ENCODE peak calls at places on chromosomes 7 and 10, in nine cellular contexts. D is HCT116, X is H9, N is A549, V is hepatocyte, K is neuronal stem cell, Q is fibroblast of lung, B is astrocyte, O is neural progenitor cell. M is an unnamed sample.

GRCh38 chr7:76428149-76428823 is 3.5 kb downstream of the ZP3 start:
- DNase-seq in D (no peak), X (no peak), N (no peak), V (no peak), K (no peak), Q (no peak), B (no peak), O (no peak), M (no peak)

GRCh38 chr10:59271160-59271559 is 91.2 kb downstream of the FAM13C start:
- DNase-seq in D (no peak), X (no peak), N (no peak), V (no peak), K (no peak), Q (no peak), B (no peak), O (peak), M (no peak)

GRCh38 chr10:103510791-103511757 is 17.6 kb downstream of the NEURL1 start:
- DNase-seq in D (no peak), X (peak), N (no peak), V (no peak), K (no peak), Q (no peak), B (no peak), O (no peak), M (no peak)

GRCh38 chr10:5632430-5632829 is 34.0 kb downstream of the ASB13 start:
- DNase-seq in D (no peak), X (no peak), N (peak), V (peak), K (no peak), Q (no peak), B (peak), O (no peak), M (no peak)

GRCh38 chr10:21732067-21732772 is 198.2 kb downstream of the MLLT10 start:
- DNase-seq in D (peak), X (peak), N (peak), V (peak), K (peak), Q (peak), B (peak), O (peak), M (no peak)

GRCh38 chr7:44150966-44151678 is 10.0 kb upstream of the MYL7 start:
- DNase-seq in D (no peak), X (peak), N (no peak), V (no peak), K (no peak), Q (no peak), B (no peak), O (no peak), M (no peak)

GRCh38 chr7:410395-410910 is 109.2 kb downstream of the PDGFA start:
- DNase-seq in D (no peak), X (no peak), N (no peak), V (no peak), K (no peak), Q (no peak), B (no peak), O (no peak), M (no peak)

GRCh38 chr7:90383422-90383821 is 19.8 kb upstream of the CLDN12 start:
- DNase-seq in D (no peak), X (no peak), N (no peak), V (no peak), K (no peak), Q (peak), B (peak), O (no peak), M (no peak)

GRCh38 chr7:52355059-52355458 is 680.4 kb upstream of the POM121L12 start:
- DNase-seq in D (no peak), X (peak), N (no peak), V (peak), K (no peak), Q (no peak), B (no peak), O (peak), M (no peak)

GRCh38 chr10:106577756-106578155 is 586.8 kb downstream of the SORCS1 start:
- DNase-seq in D (no peak), X (no peak), N (no peak), V (no peak), K (no peak), Q (no peak), B (no peak), O (no peak), M (no peak)

GRCh38 chr7:128030999-128031681 is at the start of gene LRRC4:
- DNase-seq in D (no peak), X (peak), N (no peak), V (peak), K (peak), Q (peak), B (peak), O (peak), M (no peak)

GRCh38 chr10:6729967-6730366 is 149.9 kb upstream of the PRKCQ start:
- DNase-seq in D (no peak), X (no peak), N (no peak), V (no peak), K (no peak), Q (peak), B (peak), O (no peak), M (no peak)

GRCh38 chr10:31099101-31099500 is 67.4 kb upstream of the ZNF438 start:
- DNase-seq in D (no peak), X (no peak), N (no peak), V (no peak), K (no peak), Q (peak), B (no peak), O (no peak), M (no peak)

GRCh38 chr10:65358565-65358964 is 1567.3 kb upstream of the LRRTM3 start:
- DNase-seq in D (peak), X (peak), N (no peak), V (peak), K (no peak), Q (peak), B (no peak), O (peak), M (no peak)

GRCh38 chr7:749121-749520 is 22.0 kb upstream of the PRKAR1B start:
- DNase-seq in D (no peak), X (no peak), N (no peak), V (no peak), K (no peak), Q (no peak), B (no peak), O (no peak), M (no peak)

GRCh38 chr10:75283150-75284096 is 47.7 kb upstream of the COMTD1 start:
- DNase-seq in D (no peak), X (peak), N (no peak), V (peak), K (no peak), Q (peak), B (peak), O (peak), M (no peak)
- H3K4me2 ChIP-seq in D (no peak), X (peak), N (no peak), V (peak), K (peak), Q (no peak), B (peak), O (peak), M (peak)

DNA sequence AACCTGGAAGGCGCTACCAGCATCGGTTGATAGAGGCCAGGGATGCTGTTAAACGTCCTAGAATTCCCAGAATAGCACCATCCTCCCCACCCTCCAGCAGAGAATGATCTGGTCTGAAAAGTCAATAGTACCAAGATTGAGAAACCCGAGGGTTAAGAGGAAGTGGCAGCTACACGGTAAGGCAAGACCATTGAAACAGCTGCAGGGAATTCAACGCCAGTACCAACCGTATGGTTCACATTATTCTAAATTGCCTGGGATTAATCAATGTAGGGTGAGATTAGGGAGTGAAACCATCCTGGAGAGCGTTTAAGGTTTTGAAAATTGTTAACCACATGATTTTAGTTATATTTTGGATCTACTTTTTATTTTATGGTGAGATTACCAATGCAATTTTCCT is 352.2 kb downstream of the PRPF18 start:
- DNase-seq in D (no peak), X (no peak), N (no peak), V (no peak), K (no peak), Q (no peak), B (no peak), O (no peak), M (no peak)
- H3K4me2 ChIP-seq in D (no peak), X (no peak), N (no peak), V (no peak), K (no peak), Q (no peak), B (no peak), O (no peak), M (no peak)

DNA sequence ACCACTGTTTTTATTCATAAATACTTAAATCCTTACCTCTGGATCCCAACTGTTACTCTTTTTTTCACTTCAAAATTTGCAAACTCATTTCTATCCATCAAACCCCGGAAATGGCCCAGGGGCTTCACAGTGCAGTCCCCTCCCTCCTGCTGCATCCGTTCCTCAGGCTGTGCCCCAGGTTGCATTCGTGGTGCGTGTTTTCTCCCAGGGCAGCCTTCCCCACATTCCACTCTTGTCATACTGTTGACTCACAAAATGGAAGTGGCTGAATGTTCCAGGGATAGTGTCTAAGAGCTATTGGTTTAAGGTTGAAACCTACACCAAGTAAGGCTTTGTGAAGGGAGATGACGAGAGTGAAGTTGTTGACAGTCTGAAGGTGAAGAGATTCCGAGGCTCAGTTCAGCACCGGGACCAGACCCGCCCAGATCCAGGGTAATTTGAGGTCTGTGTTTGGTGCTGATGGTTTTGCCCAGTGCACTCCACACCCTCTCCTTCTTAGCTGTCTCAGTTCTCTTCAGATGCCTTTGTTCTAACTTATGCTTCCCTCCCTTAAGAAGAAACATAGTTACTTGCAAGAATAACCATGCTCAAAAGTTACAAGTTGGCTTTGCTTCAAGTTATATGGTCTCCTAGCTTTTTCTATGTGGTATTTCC is 7.7 kb downstream of the INSIG1 start:
- DNase-seq in D (no peak), X (no peak), N (no peak), V (no peak), K (no peak), Q (no peak), B (no peak), O (no peak), M (no peak)
- H3K4me2 ChIP-seq in D (no peak), X (no peak), N (no peak), V (no peak), K (no peak), Q (no peak), B (no peak), O (no peak), M (no peak)

DNA sequence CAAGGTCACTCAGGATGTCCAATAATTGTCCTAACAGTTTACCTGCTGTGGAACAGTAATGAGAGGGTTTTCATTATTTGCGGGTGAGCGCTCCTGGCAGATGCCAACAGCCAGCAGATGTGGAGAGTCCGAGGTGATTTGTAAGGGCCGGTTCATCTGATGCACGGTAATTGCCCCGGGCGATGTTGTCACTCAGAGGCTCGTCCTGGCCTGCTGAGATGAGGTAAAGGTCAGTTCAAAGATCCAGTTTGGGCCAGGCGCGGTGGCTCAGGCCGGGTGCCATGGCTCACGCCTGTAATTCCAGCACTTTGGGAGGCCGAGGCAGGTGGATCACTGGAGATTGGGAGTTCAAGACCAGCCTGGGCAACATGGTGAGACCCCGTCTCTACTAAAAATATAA is 16.9 kb downstream of the LHPP start:
- DNase-seq in D (no peak), X (no peak), N (no peak), V (no peak), K (no peak), Q (no peak), B (no peak), O (no peak), M (no peak)
- H3K4me2 ChIP-seq in D (no peak), X (no peak), N (no peak), V (no peak), K (no peak), Q (no peak), B (no peak), O (no peak), M (no peak)

DNA sequence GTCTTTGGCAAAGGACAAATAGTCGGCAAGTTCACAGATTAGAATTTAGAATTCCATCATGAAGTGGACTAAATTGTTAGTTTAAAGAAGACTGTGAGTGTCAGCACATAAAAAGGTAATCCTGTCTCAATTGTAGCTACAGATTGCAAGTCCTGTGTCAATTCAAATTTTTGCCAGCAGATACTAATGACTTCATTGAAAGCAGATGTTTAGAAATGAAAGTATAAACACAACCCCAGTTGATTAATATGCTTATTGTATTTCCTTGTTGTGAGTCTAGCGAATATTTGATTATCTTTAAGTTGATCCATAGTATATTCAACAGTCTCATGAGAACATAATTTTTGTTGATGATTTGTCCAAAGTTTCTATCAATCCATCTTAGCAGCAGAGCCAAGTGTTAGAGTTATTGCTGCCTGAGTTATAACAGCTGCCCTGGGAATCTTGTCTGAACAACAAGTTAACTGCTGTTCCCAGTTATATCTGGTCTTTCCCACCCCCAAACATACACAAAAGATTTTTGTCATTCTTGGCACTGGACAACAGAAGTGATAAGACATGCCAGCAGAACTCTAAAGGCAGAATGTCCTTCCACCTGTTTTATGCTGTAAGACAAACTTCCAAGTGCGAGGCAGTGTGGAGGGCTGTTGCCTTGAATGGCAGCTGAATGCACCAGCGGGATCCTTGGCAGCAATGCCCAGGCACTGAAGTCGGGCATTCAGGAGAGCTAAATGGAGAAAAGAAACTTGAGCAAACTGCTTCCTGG is 21.3 kb upstream of the HERPUD2 start:
- DNase-seq in D (no peak), X (no peak), N (no peak), V (no peak), K (no peak), Q (peak), B (no peak), O (no peak), M (no peak)
- H3K4me2 ChIP-seq in D (no peak), X (no peak), N (peak), V (peak), K (no peak), Q (peak), B (peak), O (no peak), M (peak)

GRCh38 chr7:23011222-23011924 is 2.6 kb downstream of the HYCC1 start:
- DNase-seq in D (no peak), X (no peak), N (no peak), V (no peak), K (no peak), Q (no peak), B (no peak), O (no peak), M (no peak)
- H3K4me2 ChIP-seq in D (no peak), X (peak), N (no peak), V (peak), K (no peak), Q (peak), B (peak), O (peak), M (peak)

GRCh38 chr10:24887855-24888231 is 64.6 kb downstream of the PRTFDC1 start:
- DNase-seq in D (no peak), X (no peak), N (no peak), V (no peak), K (no peak), Q (no peak), B (no peak), O (no peak), M (no peak)
- H3K4me2 ChIP-seq in D (no peak), X (no peak), N (no peak), V (no peak), K (no peak), Q (no peak), B (no peak), O (no peak), M (no peak)

GRCh38 chr10:37269554-37270256 is 144.3 kb downstream of the ANKRD30A start:
- DNase-seq in D (no peak), X (no peak), N (no peak), V (no peak), K (no peak), Q (no peak), B (no peak), O (no peak), M (no peak)
- H3K4me2 ChIP-seq in D (no peak), X (no peak), N (peak), V (no peak), K (no peak), Q (no peak), B (no peak), O (no peak), M (no peak)